ENCODE peak calls at places on chromosomes 2 and 18, in eight cellular contexts. S, V, W, Y, I, Z, M and H are unnamed samples.

GRCh38 chr18:48293954-48294893 is 115.0 kb downstream of the ZBTB7C start:
- DNase-seq in V (no peak), W (peak), M (no peak), Z (no peak), I (no peak), S (no peak), Y (no peak), H (no peak)

GRCh38 chr2:164145093-164145987 is 409.5 kb upstream of the FIGN start:
- DNase-seq in Y (peak), I (no peak), Z (no peak), S (no peak), W (no peak), M (no peak), V (no peak), H (no peak)

GRCh38 chr2:1483551-1483950 is 70.3 kb downstream of the TPO start:
- DNase-seq in S (no peak), M (no peak), I (no peak), V (no peak), Y (no peak), Z (no peak), W (no peak), H (no peak)

GRCh38 chr2:144459937-144460336 is 60.0 kb downstream of the ZEB2 start:
- DNase-seq in W (peak), Y (peak), M (no peak), Z (no peak), I (no peak), S (peak), V (no peak), H (no peak)

GRCh38 chr2:3260959-3261358 is 116.7 kb downstream of the EIPR1 start:
- DNase-seq in I (no peak), S (no peak), V (no peak), Y (no peak), Z (no peak), M (no peak), W (no peak), H (no peak)

GRCh38 chr2:216066255-216066654 is 15.4 kb downstream of the PECR start:
- DNase-seq in I (no peak), W (no peak), S (no peak), M (no peak), Z (no peak), V (no peak), Y (peak), H (no peak)

GRCh38 chr2:236047886-236048540 is 120.2 kb downstream of the GBX2 start:
- DNase-seq in V (peak), I (peak), W (no peak), M (no peak), Y (no peak), S (no peak), Z (no peak), H (no peak)

GRCh38 chr2:157325786-157326185 is at the start of gene ERMN:
- DNase-seq in Y (no peak), Z (no peak), I (no peak), V (no peak), M (no peak), S (no peak), W (no peak), H (no peak)

GRCh38 chr18:43893001-43893637 is 615.8 kb upstream of the SYT4 start:
- DNase-seq in M (no peak), W (no peak), I (peak), V (no peak), S (no peak), Y (peak), Z (no peak), H (no peak)

GRCh38 chr2:12050381-12050780 is 303.9 kb downstream of the LPIN1 start:
- DNase-seq in S (peak), Z (no peak), W (no peak), V (peak), Y (no peak), M (peak), I (no peak), H (no peak)

GRCh38 chr2:202148515-202149154 is 75.6 kb downstream of the KIAA2012 start:
- DNase-seq in Z (no peak), Y (no peak), I (no peak), M (no peak), W (no peak), V (no peak), S (no peak), H (no peak)

GRCh38 chr2:212359425-212360067 is 179.1 kb downstream of the ERBB4 start:
- DNase-seq in V (no peak), M (no peak), I (no peak), Z (no peak), W (no peak), S (no peak), Y (no peak), H (no peak)

GRCh38 chr2:210663574-210663973 is 107.2 kb downstream of the CPS1 start:
- DNase-seq in M (no peak), I (no peak), S (no peak), Z (no peak), W (no peak), Y (peak), V (peak), H (no peak)
- TF ChIP-seq CTCF in M (no peak), I (no peak), S (no peak), Z (no peak), W (no peak), Y (peak), V (no peak), H (no peak)

GRCh38 chr2:73156539-73157124 is 43.9 kb upstream of the RAB11FIP5 start:
- DNase-seq in S (no peak), W (peak), Y (peak), I (no peak), Z (no peak), V (no peak), M (no peak), H (peak)
- TF ChIP-seq CTCF in S (peak), W (peak), Y (peak), I (peak), Z (peak), V (peak), M (peak), H (peak)

DNA sequence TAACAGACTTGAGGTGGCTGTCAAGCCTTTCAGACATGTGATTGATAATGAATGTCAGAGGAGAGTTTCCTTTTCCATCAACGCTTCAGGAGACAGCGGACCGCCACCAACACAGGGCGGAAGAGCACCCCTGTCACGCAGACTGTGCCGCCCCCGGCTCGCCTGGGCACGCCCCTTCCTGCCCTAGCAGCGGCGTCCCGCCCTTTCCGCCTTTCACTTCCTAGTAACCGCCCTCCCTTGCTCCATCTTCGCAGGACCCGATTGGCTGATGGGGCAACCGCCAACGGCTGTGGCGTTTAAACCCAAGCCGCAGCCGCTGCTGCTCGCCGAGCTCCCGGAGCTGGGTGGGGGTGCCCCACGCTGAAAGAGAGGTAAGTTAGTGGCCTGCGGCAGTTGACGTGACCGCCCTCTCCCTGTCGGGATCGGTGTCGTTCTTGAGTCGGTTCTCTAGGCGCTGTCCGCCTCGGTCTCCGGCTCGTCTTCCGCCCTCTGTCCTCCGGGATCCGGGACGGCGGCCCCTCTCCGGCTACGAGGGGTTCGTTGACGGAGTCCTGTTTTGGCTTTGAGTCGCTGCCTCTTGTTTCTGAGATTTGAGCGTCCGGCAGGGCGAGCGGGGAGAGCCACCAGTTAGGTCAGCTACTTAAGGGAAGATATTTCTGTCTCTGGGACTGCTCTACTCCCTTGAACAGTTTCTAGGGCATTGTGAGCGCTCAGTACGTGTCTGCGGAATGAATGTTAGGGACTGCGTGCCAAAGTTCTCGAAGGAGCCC is at the start of gene SGO2:
- DNase-seq in V (peak), M (peak), S (peak), I (peak), W (peak), Z (peak), Y (peak), H (peak)
- TF ChIP-seq CTCF in V (no peak), M (no peak), S (no peak), I (peak), W (no peak), Z (no peak), Y (peak), H (no peak)

GRCh38 chr2:53508667-53509066 is 258.9 kb upstream of the CHAC2 start:
- DNase-seq in M (peak), Y (no peak), I (no peak), S (no peak), W (no peak), V (no peak), Z (no peak), H (no peak)
- TF ChIP-seq CTCF in M (no peak), Y (no peak), I (no peak), S (no peak), W (no peak), V (no peak), Z (no peak), H (no peak)

GRCh38 chr2:237483018-237483731 is 3.9 kb upstream of the MLPH start:
- DNase-seq in Z (peak), I (peak), W (no peak), S (no peak), Y (peak), M (no peak), V (no peak), H (peak)
- TF ChIP-seq CTCF in Z (peak), I (peak), W (no peak), S (no peak), Y (peak), M (no peak), V (no peak), H (no peak)

GRCh38 chr18:60147326-60147725 is 225.2 kb downstream of the MC4R start:
- DNase-seq in I (no peak), V (no peak), S (no peak), W (no peak), M (no peak), Z (no peak), Y (no peak), H (no peak)
- TF ChIP-seq CTCF in I (no peak), V (no peak), S (no peak), W (no peak), M (no peak), Z (no peak), Y (no peak), H (no peak)